ENCODE peak calls at places on chromosomes 12 and 14, in ten cellular contexts. U is stimulated activated CD4-positive, alpha-beta T cell treated with anti-CD3 and anti-CD28 coated beads, TNF-alpha, amount 100 ng/mL, for 4 hours; X is CD14-positive monocyte; J is lung microvascular endothelial cell; K is iris pigment epithelial cell; M is astrocyte of the hippocampus; V is NCI-H1092 treated with DMSO at 0.1 percent for 48 hours; Q is HFF-Myc; I is transverse colon; A is CD8-positive, alpha-beta T cell. W is an unnamed sample.

GRCh38 chr14:105532735-105533141 is 6.4 kb downstream of the TMEM121 start:
- DNase-seq in U (no peak), X (no peak), J (peak), K (peak), M (peak), V (no peak), Q (no peak), I (no peak), A (no peak), W (no peak)

GRCh38 chr12:105738036-105738435 is 400.7 kb downstream of the NUAK1 start:
- DNase-seq in U (no peak), X (no peak), J (peak), K (peak), M (peak), V (no peak), Q (no peak), I (no peak), A (no peak), W (no peak)

GRCh38 chr12:29427964-29428363 is 47.0 kb upstream of the ERGIC2 start:
- DNase-seq in U (no peak), X (peak), J (no peak), K (no peak), M (no peak), V (no peak), Q (no peak), I (no peak), A (peak), W (no peak)

GRCh38 chr12:11543513-11544168 is 105.8 kb upstream of the ETV6 start:
- DNase-seq in U (no peak), X (no peak), J (no peak), K (no peak), M (no peak), V (no peak), Q (no peak), I (no peak), A (no peak), W (no peak)

GRCh38 chr12:52284562-52285171 is 6.7 kb downstream of the KRT81 start:
- DNase-seq in U (no peak), X (no peak), J (no peak), K (no peak), M (no peak), V (no peak), Q (no peak), I (no peak), A (no peak), W (no peak)

GRCh38 chr12:109203480-109203879 is 87.1 kb downstream of the ACACB start:
- DNase-seq in U (no peak), X (no peak), J (no peak), K (no peak), M (no peak), V (no peak), Q (no peak), I (no peak), A (no peak), W (no peak)

GRCh38 chr12:107759410-107759809 is 1.5 kb downstream of the PRDM4 start:
- DNase-seq in U (no peak), X (no peak), J (peak), K (peak), M (peak), V (no peak), Q (peak), I (peak), A (peak), W (no peak)

GRCh38 chr12:24482882-24483604 is 465.9 kb downstream of the BCAT1 start:
- DNase-seq in U (no peak), X (no peak), J (no peak), K (peak), M (no peak), V (no peak), Q (no peak), I (no peak), A (no peak), W (no peak)

GRCh38 chr12:108559748-108560147 is 1.2 kb downstream of the SART3 start:
- DNase-seq in U (no peak), X (no peak), J (no peak), K (no peak), M (no peak), V (no peak), Q (no peak), I (no peak), A (no peak), W (peak)

GRCh38 chr12:108832730-108833354 is 24.5 kb downstream of the SSH1 start:
- DNase-seq in U (no peak), X (no peak), J (no peak), K (peak), M (peak), V (no peak), Q (no peak), I (no peak), A (no peak), W (no peak)

GRCh38 chr14:61608245-61609142 is 86.8 kb upstream of the HIF1A start:
- DNase-seq in U (no peak), X (no peak), J (peak), K (peak), M (peak), V (peak), Q (no peak), I (no peak), A (no peak), W (no peak)